ENCODE peak calls at places on chromosomes 5 and 9, in five cellular contexts. D, C, J, B and K are unnamed samples.
A peak's percentile ranks its signal among the peaks of the same experiment; 100 is the strongest.

GRCh38 chr9:74630228-74630627 is 133.1 kb downstream of the RORB start:
- DNase-seq in D (no peak), C (no peak), J (no peak), B (no peak), K (no peak)

GRCh38 chr5:93280518-93280917 is 300.5 kb downstream of the NR2F1-AS1 start:
- DNase-seq in D (no peak), C (no peak), J (no peak), B (no peak), K (no peak)

GRCh38 chr9:110104201-110104845 is 103.6 kb downstream of the C9orf152 start:
- DNase-seq in D (no peak), C (no peak), J (no peak), B (no peak), K (no peak)

GRCh38 chr5:27315541-27316282 is 277.3 kb upstream of the CDH9 start:
- DNase-seq in D (no peak), C (no peak), J (no peak), B (no peak), K (no peak)

GRCh38 chr9:17081351-17081750 is 53.5 kb upstream of the CNTLN start:
- DNase-seq in D (no peak), C (no peak), J (no peak), B (no peak), K (no peak)

GRCh38 chr5:6328173-6328572 is 50.2 kb downstream of the MED10 start:
- DNase-seq in D (no peak), C (no peak), J (no peak), B (no peak), K (no peak)

GRCh38 chr5:4802044-4802443 is 338.1 kb upstream of the ADAMTS16 start:
- DNase-seq in D (no peak), C (no peak), J (no peak), B (no peak), K (no peak)

GRCh38 chr5:115471674-115472073 is 72.9 kb downstream of the FEM1C start:
- DNase-seq in D (no peak), C (no peak), J (no peak), B (no peak), K (no peak)

GRCh38 chr5:82911902-82912301 is 165.3 kb downstream of the TMEM167A start:
- DNase-seq in D (no peak), C (no peak), J (no peak), B (no peak), K (no peak)

GRCh38 chr9:131112374-131113159 is 12.8 kb upstream of the NUP214 start:
- DNase-seq in D (no peak), C (no peak), J (no peak), B (peak; percentile 29), K (no peak)

GRCh38 chr5:135396459-135397055 is 2.5 kb downstream of the MACROH2A1 start:
- DNase-seq in D (peak; percentile 14), C (no peak), J (no peak), B (no peak), K (no peak)

GRCh38 chr9:10876333-10876732 is 263.5 kb upstream of the PTPRD start:
- DNase-seq in D (no peak), C (no peak), J (no peak), B (no peak), K (no peak)

GRCh38 chr9:69471433-69471832 is 146.4 kb downstream of the ENTREP1 start:
- DNase-seq in D (no peak), C (peak; percentile 15), J (no peak), B (no peak), K (peak; percentile 61)

GRCh38 chr5:169100735-169101075 is 200.2 kb downstream of the SLIT3 start:
- DNase-seq in D (no peak), C (no peak), J (no peak), B (no peak), K (no peak)

GRCh38 chr9:4842213-4842612 is 49.5 kb downstream of the RCL1 start:
- DNase-seq in D (no peak), C (no peak), J (no peak), B (no peak), K (no peak)

GRCh38 chr5:160635046-160635445 is 213.4 kb downstream of the PTTG1 start:
- DNase-seq in D (no peak), C (no peak), J (no peak), B (no peak), K (no peak)

GRCh38 chr5:177440990-177441780 is 5.4 kb upstream of the PRR7 start:
- DNase-seq in D (no peak), C (no peak), J (no peak), B (no peak), K (no peak)

GRCh38 chr9:114288233-114289051 is 34.5 kb upstream of the ORM1 start:
- DNase-seq in D (no peak), C (no peak), J (peak; percentile 84), B (peak; percentile 32), K (no peak)

GRCh38 chr5:31952034-31952433 is 222.1 kb downstream of the GOLPH3 start:
- DNase-seq in D (no peak), C (no peak), J (no peak), B (no peak), K (no peak)

GRCh38 chr5:151718168-151718567 is 31.5 kb upstream of the SPARC start:
- DNase-seq in D (no peak), C (no peak), J (no peak), B (no peak), K (no peak)

GRCh38 chr9:135488527-135488926 is 8.9 kb downstream of the PPP1R26 start:
- DNase-seq in D (no peak), C (no peak), J (no peak), B (peak; percentile 4), K (no peak)

GRCh38 chr5:52657231-52657645 is 130.5 kb upstream of the ITGA1 start:
- DNase-seq in D (peak; percentile 55), C (peak; percentile 59), J (no peak), B (no peak), K (peak; percentile 2)

GRCh38 chr5:22889714-22890113 is 36.6 kb upstream of the CDH12 start:
- DNase-seq in D (peak; percentile 2), C (peak; percentile 16), J (no peak), B (no peak), K (no peak)

GRCh38 chr9:82604947-82605656 is 457.8 kb downstream of the RASEF start:
- DNase-seq in D (no peak), C (peak; percentile 28), J (no peak), B (no peak), K (no peak)

GRCh38 chr9:33510264-33511183 is 13.5 kb upstream of the ANKRD18B start:
- DNase-seq in D (peak; percentile 16), C (peak; percentile 80), J (no peak), B (no peak), K (no peak)

GRCh38 chr5:149402291-149402690 is 23.2 kb upstream of the IL17B start:
- DNase-seq in D (no peak), C (no peak), J (no peak), B (no peak), K (no peak)

GRCh38 chr5:128537999-128538248 is at the start of gene FBN2:
- DNase-seq in D (no peak), C (no peak), J (no peak), B (no peak), K (no peak)

GRCh38 chr9:133118568-133118967 is 2.5 kb downstream of the RALGDS start:
- DNase-seq in D (no peak), C (no peak), J (no peak), B (no peak), K (no peak)

GRCh38 chr9:135810806-135811575 is 96.4 kb downstream of the CAMSAP1 start:
- DNase-seq in D (no peak), C (no peak), J (no peak), B (no peak), K (no peak)

GRCh38 chr5:168893231-168893630 is 314.1 kb upstream of the PANK3 start:
- DNase-seq in D (no peak), C (no peak), J (no peak), B (no peak), K (no peak)

GRCh38 chr9:4417578-4418325 is 72.5 kb upstream of the SLC1A1 start:
- DNase-seq in D (no peak), C (no peak), J (no peak), B (no peak), K (no peak)